ENCODE peak calls at places on chromosomes 11 and 22, in four cellular contexts. One of them, this sample, is unnamed.

GRCh38 chr11:97743205-97743742 is 1277.5 kb upstream of the CNTN5 start:
- DNase-seq in kidney epithelial cell: peak
- DNase-seq in astrocyte of the spinal cord: peak
- DNase-seq in GM23338: no peak
- DNase-seq in this sample: peak

GRCh38 chr22:37284807-37285355 is 2.6 kb downstream of the CYTH4 start:
- DNase-seq in GM23338: no peak
- DNase-seq in kidney epithelial cell: no peak
- DNase-seq in astrocyte of the spinal cord: no peak
- DNase-seq in this sample: no peak

GRCh38 chr11:126257764-126258163 is 10.9 kb downstream of the SRPRA start:
- DNase-seq in kidney epithelial cell: no peak
- DNase-seq in astrocyte of the spinal cord: peak
- DNase-seq in GM23338: no peak
- DNase-seq in this sample: peak

GRCh38 chr22:20550851-20551744 is 43.7 kb downstream of the MED15 start:
- DNase-seq in kidney epithelial cell: no peak
- DNase-seq in GM23338: peak
- DNase-seq in astrocyte of the spinal cord: peak
- DNase-seq in this sample: peak

GRCh38 chr22:41123151-41123550 is 30.8 kb downstream of the EP300 start:
- DNase-seq in kidney epithelial cell: no peak
- DNase-seq in GM23338: no peak
- DNase-seq in astrocyte of the spinal cord: no peak
- DNase-seq in this sample: peak

GRCh38 chr11:85787809-85788805 is 22.8 kb downstream of the SYTL2 start:
- DNase-seq in astrocyte of the spinal cord: no peak
- DNase-seq in GM23338: peak
- DNase-seq in kidney epithelial cell: peak
- DNase-seq in this sample: no peak

GRCh38 chr11:59551651-59552521 is 40.5 kb downstream of the OR4D9 start:
- DNase-seq in GM23338: peak
- DNase-seq in kidney epithelial cell: no peak
- DNase-seq in astrocyte of the spinal cord: peak
- DNase-seq in this sample: peak

GRCh38 chr11:92225206-92225562 is 566 bp downstream of the FAT3 start:
- DNase-seq in GM23338: peak
- DNase-seq in kidney epithelial cell: no peak
- DNase-seq in astrocyte of the spinal cord: no peak
- DNase-seq in this sample: no peak

GRCh38 chr11:30730011-30730410 is 143.9 kb upstream of the MPPED2 start:
- DNase-seq in GM23338: no peak
- DNase-seq in kidney epithelial cell: no peak
- DNase-seq in astrocyte of the spinal cord: no peak
- DNase-seq in this sample: no peak

GRCh38 chr11:95092549-95093324 is 3.1 kb downstream of the ENDOD1 start:
- DNase-seq in GM23338: peak
- DNase-seq in astrocyte of the spinal cord: peak
- DNase-seq in kidney epithelial cell: no peak
- DNase-seq in this sample: peak

GRCh38 chr11:132844956-132845355 is 687.3 kb downstream of the OPCML start:
- DNase-seq in astrocyte of the spinal cord: peak
- DNase-seq in kidney epithelial cell: peak
- DNase-seq in GM23338: no peak
- DNase-seq in this sample: peak

GRCh38 chr11:45543808-45544422 is 121.5 kb downstream of the CHST1 start:
- DNase-seq in GM23338: peak
- DNase-seq in kidney epithelial cell: no peak
- DNase-seq in astrocyte of the spinal cord: no peak
- DNase-seq in this sample: no peak

GRCh38 chr11:78038697-78039313 is 15.7 kb upstream of the KCTD14 start:
- DNase-seq in GM23338: no peak
- DNase-seq in astrocyte of the spinal cord: no peak
- DNase-seq in kidney epithelial cell: no peak
- DNase-seq in this sample: no peak

GRCh38 chr11:66617148-66617814 is 851 bp downstream of the RBM14 start:
- DNase-seq in kidney epithelial cell: no peak
- DNase-seq in GM23338: no peak
- DNase-seq in astrocyte of the spinal cord: no peak
- DNase-seq in this sample: peak

GRCh38 chr11:78170874-78171549 is 17.4 kb downstream of the KCTD21 start:
- DNase-seq in kidney epithelial cell: no peak
- DNase-seq in GM23338: no peak
- DNase-seq in astrocyte of the spinal cord: no peak
- DNase-seq in this sample: no peak

GRCh38 chr22:22576244-22576988 is 17.4 kb upstream of the PRAME start:
- DNase-seq in GM23338: peak
- DNase-seq in astrocyte of the spinal cord: peak
- DNase-seq in kidney epithelial cell: no peak
- DNase-seq in this sample: peak

GRCh38 chr11:116984186-116984585 is 114.0 kb downstream of the SIK3 start:
- DNase-seq in GM23338: no peak
- DNase-seq in astrocyte of the spinal cord: no peak
- DNase-seq in kidney epithelial cell: no peak
- DNase-seq in this sample: no peak

This sample was measured in amniotic epithelial cell.